ENCODE peak calls at places on chromosomes 12 and 14, in ten cellular contexts. Q is KG1; H is stimulated activated CD4-positive, alpha-beta T cell treated with anti-CD3 and anti-CD28 coated beads, Interleukin-2, amount 100 ng/mL, for 48 hours; S is left colon; N is lung; G is uterus; O is psoas muscle; F is islet precursor cell; B is central memory CD8-positive, alpha-beta T cell; T is naive thymus-derived CD8-positive, alpha-beta T cell. A is an unnamed sample.

GRCh38 chr14:100739306-100739705 is 12.6 kb downstream of the DLK1 start:
- DNase-seq in Q (no peak), G (no peak), F (peak), S (no peak), T (no peak), H (no peak), B (no peak), N (no peak), O (no peak), A (no peak)

GRCh38 chr12:52634266-52635056 is 16.1 kb upstream of the KRT73 start:
- DNase-seq in G (no peak), O (no peak), B (no peak), N (no peak), S (peak), T (no peak), Q (no peak), F (peak), H (no peak), A (no peak)

GRCh38 chr14:94451091-94451751 is 1.4 kb downstream of the SERPINA11 start:
- DNase-seq in F (no peak), T (no peak), Q (no peak), S (no peak), O (no peak), H (no peak), G (no peak), N (no peak), B (no peak), A (no peak)

GRCh38 chr12:57754411-57755193 is at the start of gene MARCHF9:
- DNase-seq in F (peak), B (peak), Q (no peak), H (peak), O (no peak), T (peak), S (peak), N (peak), G (peak), A (peak)

GRCh38 chr14:48735607-48736006 is 850.6 kb downstream of the RPS29 start:
- DNase-seq in S (no peak), N (no peak), O (no peak), G (no peak), F (no peak), H (no peak), B (no peak), T (no peak), Q (no peak), A (no peak)

GRCh38 chr12:6963016-6963731 is 7.3 kb downstream of the PHB2 start:
- DNase-seq in O (peak), G (no peak), S (peak), T (no peak), N (peak), Q (no peak), F (peak), H (no peak), B (no peak), A (no peak)

GRCh38 chr12:31011746-31012567 is 61.7 kb upstream of the DDX11 start:
- DNase-seq in O (no peak), B (no peak), S (no peak), G (peak), F (peak), T (no peak), Q (no peak), N (no peak), H (no peak), A (no peak)

GRCh38 chr14:74571441-74571841 is 40.6 kb downstream of the LTBP2 start:
- DNase-seq in N (no peak), F (no peak), S (no peak), O (peak), Q (no peak), H (no peak), G (no peak), T (no peak), B (no peak), A (no peak)

GRCh38 chr12:103250487-103250886 is 245.3 kb downstream of the C12orf42 start:
- DNase-seq in G (no peak), N (no peak), F (no peak), H (no peak), Q (no peak), O (no peak), T (no peak), B (no peak), S (no peak), A (no peak)

GRCh38 chr14:90676356-90676755 is 139.9 kb downstream of the TTC7B start:
- DNase-seq in O (no peak), Q (no peak), H (no peak), G (no peak), B (no peak), F (no peak), T (no peak), S (no peak), N (no peak), A (no peak)

GRCh38 chr12:51592034-51592705 is 1.1 kb downstream of the SCN8A start:
- DNase-seq in Q (no peak), T (no peak), H (no peak), B (no peak), O (no peak), S (no peak), F (no peak), N (no peak), G (no peak), A (no peak)

GRCh38 chr12:54053625-54054441 is at the start of gene HOXC4:
- DNase-seq in T (no peak), G (no peak), B (no peak), O (no peak), S (no peak), N (no peak), Q (no peak), F (peak), H (no peak), A (no peak)

GRCh38 chr12:105948331-105948730 is 190.4 kb downstream of the NUAK1 start:
- DNase-seq in Q (no peak), F (peak), N (no peak), S (no peak), T (no peak), B (no peak), O (no peak), G (no peak), H (no peak), A (no peak)

GRCh38 chr12:75890141-75890540 is 141.4 kb downstream of the PHLDA1 start:
- DNase-seq in O (no peak), B (no peak), S (no peak), N (no peak), T (no peak), H (no peak), G (no peak), Q (no peak), F (no peak), A (no peak)

GRCh38 chr12:29066061-29066588 is 83.0 kb upstream of the FAR2 start:
- DNase-seq in O (no peak), Q (no peak), S (no peak), N (no peak), T (no peak), F (no peak), G (no peak), B (no peak), H (no peak), A (no peak)

GRCh38 chr12:65432606-65433005 is 154.1 kb downstream of the MSRB3 start:
- DNase-seq in S (no peak), O (no peak), Q (no peak), H (no peak), T (no peak), G (no peak), B (no peak), F (no peak), N (no peak), A (no peak)

GRCh38 chr12:8554451-8555195 is 13.9 kb upstream of the CLEC4E start:
- DNase-seq in S (no peak), Q (no peak), T (no peak), G (no peak), F (peak), B (no peak), N (no peak), O (no peak), H (no peak), A (no peak)

GRCh38 chr14:90671382-90671781 is 144.8 kb downstream of the TTC7B start:
- DNase-seq in B (no peak), F (no peak), N (no peak), T (no peak), S (no peak), O (no peak), Q (peak), H (no peak), G (no peak), A (no peak)

GRCh38 chr12:66048843-66049537 is 81.6 kb downstream of the LLPH start:
- DNase-seq in G (no peak), O (no peak), T (no peak), B (no peak), Q (no peak), F (no peak), N (no peak), S (no peak), H (no peak), A (no peak)

GRCh38 chr14:86196476-86196875 is 666.5 kb downstream of the FLRT2 start:
- DNase-seq in F (no peak), O (no peak), S (no peak), Q (no peak), G (no peak), B (no peak), T (no peak), N (no peak), H (no peak), A (no peak)

GRCh38 chr14:75298187-75298985 is 19.8 kb downstream of the FOS start:
- DNase-seq in S (peak), B (no peak), F (no peak), T (no peak), O (peak), N (peak), G (peak), Q (no peak), H (no peak), A (no peak)

GRCh38 chr14:88729159-88729558 is 63.6 kb downstream of the EML5 start:
- DNase-seq in G (no peak), S (no peak), F (no peak), H (no peak), B (no peak), O (no peak), T (no peak), N (no peak), Q (no peak), A (no peak)

GRCh38 chr14:69399750-69400149 is 1.3 kb downstream of the SLC39A9 start:
- DNase-seq in B (no peak), H (no peak), S (no peak), F (no peak), N (no peak), Q (no peak), G (no peak), O (no peak), T (no peak), A (no peak)

GRCh38 chr14:71248204-71248603 is 340.9 kb downstream of the PCNX1 start:
- DNase-seq in H (no peak), O (no peak), S (no peak), B (no peak), F (no peak), G (no peak), N (no peak), Q (no peak), T (no peak), A (no peak)

GRCh38 chr12:109928058-109928656 is 28.1 kb downstream of the TCHP start:
- DNase-seq in B (no peak), Q (no peak), F (no peak), H (no peak), N (no peak), S (no peak), O (no peak), G (no peak), T (no peak), A (no peak)

GRCh38 chr14:67411820-67412421 is at the start of gene PLEK2:
- DNase-seq in O (peak), F (no peak), N (peak), T (no peak), B (no peak), Q (no peak), S (peak), H (peak), G (no peak), A (no peak)

GRCh38 chr12:26126340-26127284 is 1.8 kb upstream of the BHLHE41 start:
- DNase-seq in O (peak), T (peak), S (peak), G (peak), N (peak), H (no peak), B (no peak), Q (peak), F (peak), A (no peak)

GRCh38 chr12:12964255-12964654 is 12.3 kb upstream of the GPRC5D start:
- DNase-seq in Q (no peak), T (no peak), H (no peak), B (no peak), F (no peak), G (no peak), S (no peak), N (no peak), O (no peak), A (no peak)

GRCh38 chr12:4324366-4324765 is 3.4 kb downstream of the TIGAR start:
- DNase-seq in T (no peak), S (no peak), G (no peak), B (no peak), N (no peak), H (no peak), F (no peak), O (no peak), Q (no peak), A (no peak)

GRCh38 chr14:68791078-68791983 is 1.5 kb downstream of the ZFP36L1 start:
- DNase-seq in Q (no peak), O (no peak), T (no peak), G (peak), H (no peak), F (peak), N (no peak), S (no peak), B (no peak), A (no peak)

GRCh38 chr12:101038289-101038871 is 171.7 kb downstream of the SLC5A8 start:
- DNase-seq in S (no peak), G (no peak), O (no peak), H (no peak), T (no peak), F (no peak), N (no peak), Q (no peak), B (no peak), A (no peak)

GRCh38 chr14:85217412-85217811 is 312.5 kb upstream of the FLRT2 start:
- DNase-seq in S (no peak), F (no peak), G (no peak), H (no peak), T (no peak), O (no peak), Q (no peak), N (no peak), B (no peak), A (no peak)

GRCh38 chr12:14280921-14281320 is 84.6 kb upstream of the ATF7IP start:
- DNase-seq in S (no peak), T (no peak), O (no peak), B (no peak), Q (no peak), N (no peak), F (no peak), H (no peak), G (no peak), A (no peak)

GRCh38 chr14:35047961-35048513 is 2.0 kb downstream of the FAM177A1 start:
- DNase-seq in H (no peak), B (no peak), O (no peak), G (no peak), T (no peak), Q (no peak), F (no peak), N (no peak), S (no peak), A (no peak)

GRCh38 chr12:65152012-65152411 is 17.4 kb upstream of the LEMD3 start:
- DNase-seq in G (no peak), S (no peak), F (peak), N (no peak), T (no peak), H (no peak), Q (no peak), O (no peak), B (no peak), A (no peak)

GRCh38 chr12:8922544-8922943 is 8.2 kb downstream of the PHC1 start:
- DNase-seq in F (no peak), N (no peak), O (no peak), T (no peak), S (no peak), Q (no peak), G (no peak), B (no peak), H (no peak), A (no peak)

GRCh38 chr12:31715283-31715825 is 13.5 kb downstream of the AMN1 start:
- DNase-seq in O (no peak), S (no peak), N (no peak), F (peak), T (no peak), H (no peak), G (no peak), Q (peak), B (no peak), A (no peak)